ENCODE peak calls at places on chromosomes 4 and X, in seven cellular contexts. X is GM23248, F is neural progenitor cell, L is hepatocyte, E is MM.1S, J is PC-3, T is HCT116. A is an unnamed sample.

GRCh38 chrX:1492421-1493012 is 39.8 kb upstream of the ASMTL start:
- DNase-seq in F (no peak), X (no peak), T (no peak), L (no peak), E (no peak), J (no peak), A (no peak)

GRCh38 chr4:113303315-113303714 is 253.9 kb downstream of the ANK2 start:
- DNase-seq in T (no peak), F (no peak), E (no peak), X (no peak), J (no peak), L (no peak), A (no peak)

GRCh38 chr4:42331040-42331439 is 66.2 kb upstream of the SHISA3 start:
- DNase-seq in T (no peak), J (no peak), L (no peak), F (no peak), E (no peak), X (no peak), A (no peak)

GRCh38 chrX:113935516-113935915 is 648.4 kb upstream of the HTR2C start:
- DNase-seq in E (no peak), T (no peak), J (no peak), F (no peak), L (no peak), X (no peak), A (no peak)

GRCh38 chr4:146524663-146525062 is 2.9 kb upstream of the SLC10A7 start:
- DNase-seq in F (no peak), E (no peak), J (no peak), L (no peak), T (no peak), X (no peak), A (no peak)

GRCh38 chr4:25908491-25908901 is 5.5 kb upstream of the SMIM20 start:
- DNase-seq in X (peak), T (peak), L (peak), J (peak), E (no peak), F (no peak), A (no peak)

GRCh38 chr4:150265806-150266205 is 187.6 kb downstream of the DCLK2 start:
- DNase-seq in L (no peak), J (no peak), E (no peak), T (no peak), X (no peak), F (no peak), A (no peak)

GRCh38 chr4:66911898-66912297 is 633.4 kb downstream of the CENPC start:
- DNase-seq in T (no peak), E (peak), J (peak), X (no peak), L (no peak), F (no peak), A (no peak)

GRCh38 chr4:182929296-182929695 is 12.1 kb upstream of the DCTD start:
- DNase-seq in F (no peak), J (peak), L (peak), T (no peak), E (no peak), X (peak), A (no peak)

GRCh38 chr4:163544407-163545038 is 50.0 kb downstream of the TMA16 start:
- DNase-seq in T (no peak), F (peak), J (peak), X (peak), E (peak), L (peak), A (peak)

GRCh38 chr4:2417765-2418651 is at the start of gene ZFYVE28:
- DNase-seq in J (peak), T (no peak), E (no peak), X (peak), L (no peak), F (peak), A (peak)

GRCh38 chr4:26034849-26035248 is 120.8 kb downstream of the SMIM20 start:
- DNase-seq in J (no peak), E (no peak), L (no peak), T (no peak), F (no peak), X (no peak), A (no peak)

GRCh38 chr4:8461086-8461485 is 20.5 kb downstream of the TRMT44 start:
- DNase-seq in J (no peak), E (no peak), X (no peak), L (no peak), F (no peak), T (no peak), A (no peak)

GRCh38 chrX:69116077-69116476 is 49.2 kb downstream of the PJA1 start:
- DNase-seq in T (no peak), J (peak), X (no peak), L (peak), F (no peak), E (no peak), A (no peak)

GRCh38 chr4:11480683-11481082 is 52.0 kb upstream of the HS3ST1 start:
- DNase-seq in F (no peak), T (no peak), E (peak), J (peak), L (no peak), X (no peak), A (no peak)

GRCh38 chr4:113445286-113445685 is 316.3 kb downstream of the CAMK2D start:
- DNase-seq in J (peak), L (peak), F (no peak), E (no peak), T (no peak), X (peak), A (no peak)

GRCh38 chr4:7295917-7296660 is 103.8 kb downstream of the SORCS2 start:
- DNase-seq in F (no peak), T (peak), L (peak), J (peak), X (peak), E (no peak), A (peak)

GRCh38 chr4:145511913-145512522 is 30.4 kb downstream of the SMAD1 start:
- DNase-seq in T (peak), X (peak), L (no peak), F (no peak), J (peak), E (peak), A (no peak)

GRCh38 chrX:3549442-3549875 is 164.0 kb downstream of the PRKX start:
- DNase-seq in F (peak), X (peak), T (no peak), L (peak), E (no peak), J (peak), A (peak)

GRCh38 chrX:120250522-120251271 is at the start of gene ZBTB33:
- DNase-seq in E (peak), X (peak), F (peak), J (peak), T (peak), L (peak), A (peak)

GRCh38 chrX:120253784-120254183 is 3.2 kb downstream of the ZBTB33 start:
- DNase-seq in L (no peak), E (no peak), J (no peak), T (no peak), X (no peak), F (no peak), A (no peak)

GRCh38 chrX:120251471-120252011 is 929 bp downstream of the ZBTB33 start:
- DNase-seq in T (no peak), F (peak), X (peak), L (peak), J (peak), E (peak), A (peak)
- TF ChIP-seq EZH2phosphoT487 in T (no peak), F (no peak), X (no peak), L (no peak), J (no peak), E (no peak), A (no peak)

GRCh38 chrX:23332888-23333821 is 1.5 kb upstream of the PTCHD1 start:
- DNase-seq in T (no peak), L (peak), F (peak), X (no peak), E (no peak), J (no peak), A (peak)
- TF ChIP-seq EZH2 in T (no peak), L (no peak), F (peak), X (no peak), E (no peak), J (no peak), A (no peak)

DNA sequence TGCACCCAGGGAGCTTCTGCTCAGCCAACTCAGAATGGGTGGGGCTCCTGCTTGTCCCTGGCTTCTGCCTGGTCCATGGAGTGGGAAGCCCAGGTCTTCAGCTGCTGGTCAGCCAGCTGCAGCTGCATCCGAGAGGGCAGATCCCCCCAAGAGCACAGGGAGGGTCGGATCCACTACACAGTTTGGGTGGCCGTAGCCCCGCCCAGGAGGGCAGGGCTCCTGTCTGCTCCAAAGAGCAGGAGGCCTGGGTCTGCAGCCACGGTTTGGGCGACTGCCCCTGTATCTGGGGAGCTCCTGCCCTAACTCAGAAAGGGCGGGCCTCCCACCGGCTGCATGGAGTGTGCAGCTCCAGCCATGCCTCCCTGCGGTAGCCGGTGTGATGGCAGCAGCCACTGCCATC is 169.1 kb downstream of the TEX13A start:
- DNase-seq in X (no peak), F (no peak), J (no peak), E (no peak), L (no peak), T (no peak), A (no peak)
- TF ChIP-seq EZH2phosphoT487 in X (no peak), F (no peak), J (no peak), E (no peak), L (no peak), T (no peak), A (no peak)

GRCh38 chrX:129979207-129979920 is 3.1 kb upstream of the BCORL1 start:
- DNase-seq in E (no peak), X (peak), T (no peak), J (no peak), L (no peak), F (peak), A (no peak)
- TF ChIP-seq EZH2 in E (no peak), X (no peak), T (no peak), J (no peak), L (no peak), F (no peak), A (peak)

DNA sequence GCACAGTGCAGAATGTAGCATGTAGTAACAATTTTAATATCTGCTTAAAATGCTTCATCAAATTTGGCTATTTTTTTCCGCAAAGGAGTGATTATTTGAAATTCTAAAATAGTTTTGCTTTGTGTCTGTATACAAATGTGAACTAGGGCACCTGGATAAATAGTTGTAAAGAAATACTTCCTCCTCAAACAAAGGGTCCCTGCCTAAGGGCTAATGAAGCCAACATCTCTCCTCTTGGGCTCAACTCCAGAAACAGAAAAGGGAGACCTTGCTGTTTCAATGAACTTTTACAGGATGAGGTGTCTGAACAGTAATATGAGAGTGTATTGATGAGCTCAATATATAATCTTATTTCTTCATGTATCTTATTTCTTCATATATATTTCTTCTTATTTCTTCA is 30.8 kb upstream of the SCOC start:
- DNase-seq in E (no peak), L (no peak), F (no peak), T (no peak), X (no peak), J (no peak), A (no peak)
- TF ChIP-seq EZH2phosphoT487 in E (no peak), L (no peak), F (no peak), T (no peak), X (no peak), J (no peak), A (no peak)

DNA sequence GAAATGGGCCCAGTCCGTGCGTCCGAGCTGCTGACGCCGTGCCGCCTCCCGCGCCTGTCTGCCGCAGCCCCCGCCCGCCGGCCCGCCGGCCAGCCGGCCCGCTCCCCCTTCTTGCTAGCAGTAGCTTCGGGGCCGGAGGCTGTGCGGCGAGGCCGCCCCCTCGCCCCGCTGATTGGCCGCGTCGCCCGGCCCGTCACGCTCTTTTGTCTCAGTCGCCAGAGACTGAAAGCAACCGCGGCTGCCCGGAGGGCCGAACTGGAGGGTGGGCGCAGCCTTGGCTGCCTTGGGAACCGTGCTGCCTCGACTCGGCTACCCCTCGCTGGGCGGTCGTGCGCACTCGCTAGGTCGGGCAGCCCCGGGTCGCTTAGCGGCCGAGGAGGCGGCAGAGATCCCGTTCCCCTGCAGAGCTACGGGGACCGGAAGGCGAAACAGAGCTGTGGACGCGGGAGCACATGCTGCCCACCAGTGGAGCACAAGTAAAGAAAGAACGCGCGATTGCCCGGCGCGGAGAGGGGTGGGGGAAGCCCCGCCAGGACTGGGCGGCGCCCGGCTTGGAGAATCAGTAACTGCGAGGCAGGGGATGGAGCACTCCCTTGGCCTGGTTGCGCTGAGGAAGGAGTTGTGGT is at the start of gene ZCCHC18:
- DNase-seq in L (peak), X (peak), T (no peak), J (peak), F (peak), E (peak), A (peak)
- TF ChIP-seq EZH2 in L (no peak), X (no peak), T (no peak), J (no peak), F (no peak), E (no peak), A (no peak)